ENCODE peak calls at places on chromosomes 7 and 10, in four cellular contexts. One of them, this sample, is unnamed.

GRCh38 chr10:760622-761021 is 71.2 kb upstream of the DIP2C start:
- DNase-seq in activated T-cell treated with anti-CD3 and anti-CD28 coated beads, Interleukin-2, amount 50 U/mL, for 4 hours: no peak
- DNase-seq in A549: no peak
- DNase-seq in HTR-8/SVneo: no peak
- DNase-seq in this sample: no peak

GRCh38 chr10:80452069-80452468 is 2.0 kb upstream of the TSPAN14 start:
- DNase-seq in activated T-cell treated with anti-CD3 and anti-CD28 coated beads, Interleukin-2, amount 50 U/mL, for 4 hours: no peak
- DNase-seq in A549: no peak
- DNase-seq in HTR-8/SVneo: no peak
- DNase-seq in this sample: no peak

GRCh38 chr10:77943086-77943901 is 16.7 kb upstream of the DLG5 start:
- DNase-seq in activated T-cell treated with anti-CD3 and anti-CD28 coated beads, Interleukin-2, amount 50 U/mL, for 4 hours: no peak
- DNase-seq in A549: peak; percentile 43
- DNase-seq in HTR-8/SVneo: peak; percentile 65
- DNase-seq in this sample: no peak

GRCh38 chr10:71766717-71767419 is 6.5 kb downstream of the VSIR start:
- DNase-seq in activated T-cell treated with anti-CD3 and anti-CD28 coated beads, Interleukin-2, amount 50 U/mL, for 4 hours: no peak
- DNase-seq in A549: peak; percentile 98
- DNase-seq in HTR-8/SVneo: peak; percentile 88
- DNase-seq in this sample: no peak

GRCh38 chr7:158779061-158779992 is 50.0 kb downstream of the ESYT2 start:
- DNase-seq in activated T-cell treated with anti-CD3 and anti-CD28 coated beads, Interleukin-2, amount 50 U/mL, for 4 hours: no peak
- DNase-seq in A549: no peak
- DNase-seq in HTR-8/SVneo: no peak
- DNase-seq in this sample: no peak

GRCh38 chr10:10830316-10831061 is 187.2 kb upstream of the CELF2 start:
- DNase-seq in activated T-cell treated with anti-CD3 and anti-CD28 coated beads, Interleukin-2, amount 50 U/mL, for 4 hours: no peak
- DNase-seq in A549: no peak
- DNase-seq in HTR-8/SVneo: peak; percentile 12
- DNase-seq in this sample: no peak

GRCh38 chr7:150502519-150502918 is 12.2 kb upstream of the GIMAP7 start:
- DNase-seq in activated T-cell treated with anti-CD3 and anti-CD28 coated beads, Interleukin-2, amount 50 U/mL, for 4 hours: no peak
- DNase-seq in A549: no peak
- DNase-seq in HTR-8/SVneo: no peak
- DNase-seq in this sample: no peak

GRCh38 chr7:102927303-102927933 is 14.6 kb downstream of the LRRC17 start:
- DNase-seq in activated T-cell treated with anti-CD3 and anti-CD28 coated beads, Interleukin-2, amount 50 U/mL, for 4 hours: no peak
- DNase-seq in A549: no peak
- DNase-seq in HTR-8/SVneo: peak; percentile 25
- DNase-seq in this sample: no peak

GRCh38 chr7:44990520-44991023 is 9.4 kb upstream of the CCM2 start:
- DNase-seq in activated T-cell treated with anti-CD3 and anti-CD28 coated beads, Interleukin-2, amount 50 U/mL, for 4 hours: no peak
- DNase-seq in A549: no peak
- DNase-seq in HTR-8/SVneo: no peak
- DNase-seq in this sample: no peak

GRCh38 chr7:87139514-87139913 is 12.7 kb upstream of the DMTF1 start:
- DNase-seq in activated T-cell treated with anti-CD3 and anti-CD28 coated beads, Interleukin-2, amount 50 U/mL, for 4 hours: no peak
- DNase-seq in A549: no peak
- DNase-seq in HTR-8/SVneo: no peak
- DNase-seq in this sample: no peak

GRCh38 chr7:155231941-155232340 is 65.7 kb upstream of the INSIG1 start:
- DNase-seq in activated T-cell treated with anti-CD3 and anti-CD28 coated beads, Interleukin-2, amount 50 U/mL, for 4 hours: no peak
- DNase-seq in A549: no peak
- DNase-seq in HTR-8/SVneo: no peak
- DNase-seq in this sample: no peak

GRCh38 chr7:128203710-128204214 is 37.3 kb upstream of the LEP start:
- DNase-seq in activated T-cell treated with anti-CD3 and anti-CD28 coated beads, Interleukin-2, amount 50 U/mL, for 4 hours: no peak
- DNase-seq in A549: no peak
- DNase-seq in HTR-8/SVneo: no peak
- DNase-seq in this sample: no peak

GRCh38 chr10:16856567-16856966 is 39.3 kb upstream of the RSU1 start:
- DNase-seq in activated T-cell treated with anti-CD3 and anti-CD28 coated beads, Interleukin-2, amount 50 U/mL, for 4 hours: no peak
- DNase-seq in A549: no peak
- DNase-seq in HTR-8/SVneo: no peak
- DNase-seq in this sample: no peak

GRCh38 chr7:23544913-23545354 is 13.2 kb upstream of the TRA2A start:
- DNase-seq in activated T-cell treated with anti-CD3 and anti-CD28 coated beads, Interleukin-2, amount 50 U/mL, for 4 hours: no peak
- DNase-seq in A549: peak; percentile 65
- DNase-seq in HTR-8/SVneo: no peak
- DNase-seq in this sample: no peak

GRCh38 chr10:123865880-123866279 is 25.7 kb downstream of the CPXM2 start:
- DNase-seq in activated T-cell treated with anti-CD3 and anti-CD28 coated beads, Interleukin-2, amount 50 U/mL, for 4 hours: no peak
- DNase-seq in A549: no peak
- DNase-seq in HTR-8/SVneo: no peak
- DNase-seq in this sample: no peak

GRCh38 chr10:19654576-19654975 is 161.7 kb upstream of the PLXDC2 start:
- DNase-seq in activated T-cell treated with anti-CD3 and anti-CD28 coated beads, Interleukin-2, amount 50 U/mL, for 4 hours: no peak
- DNase-seq in A549: no peak
- DNase-seq in HTR-8/SVneo: no peak
- DNase-seq in this sample: no peak

GRCh38 chr10:36172054-36172531 is 530.0 kb upstream of the FZD8 start:
- DNase-seq in activated T-cell treated with anti-CD3 and anti-CD28 coated beads, Interleukin-2, amount 50 U/mL, for 4 hours: no peak
- DNase-seq in A549: no peak
- DNase-seq in HTR-8/SVneo: peak; percentile 53
- DNase-seq in this sample: no peak

GRCh38 chr7:29116801-29117200 is 29.5 kb downstream of the CPVL start:
- DNase-seq in activated T-cell treated with anti-CD3 and anti-CD28 coated beads, Interleukin-2, amount 50 U/mL, for 4 hours: no peak
- DNase-seq in A549: no peak
- DNase-seq in HTR-8/SVneo: no peak
- DNase-seq in this sample: no peak

GRCh38 chr10:21125471-21126228 is 228.5 kb upstream of the NEBL start:
- DNase-seq in activated T-cell treated with anti-CD3 and anti-CD28 coated beads, Interleukin-2, amount 50 U/mL, for 4 hours: no peak
- DNase-seq in A549: no peak
- DNase-seq in HTR-8/SVneo: no peak
- DNase-seq in this sample: no peak

GRCh38 chr7:41706228-41706930 is 3.5 kb upstream of the INHBA start:
- DNase-seq in activated T-cell treated with anti-CD3 and anti-CD28 coated beads, Interleukin-2, amount 50 U/mL, for 4 hours: no peak
- DNase-seq in A549: no peak
- DNase-seq in HTR-8/SVneo: no peak
- DNase-seq in this sample: no peak

GRCh38 chr10:110501142-110501937 is 3.6 kb downstream of the DUSP5 start:
- DNase-seq in activated T-cell treated with anti-CD3 and anti-CD28 coated beads, Interleukin-2, amount 50 U/mL, for 4 hours: peak; percentile 55
- DNase-seq in A549: peak; percentile 93
- DNase-seq in HTR-8/SVneo: peak; percentile 74
- DNase-seq in this sample: peak; percentile 40

GRCh38 chr10:124180947-124181549 is 87.7 kb upstream of the CHST15 start:
- DNase-seq in activated T-cell treated with anti-CD3 and anti-CD28 coated beads, Interleukin-2, amount 50 U/mL, for 4 hours: no peak
- DNase-seq in A549: no peak
- DNase-seq in HTR-8/SVneo: no peak
- DNase-seq in this sample: no peak

GRCh38 chr7:75823198-75823910 is 9.7 kb upstream of the CCL24 start:
- DNase-seq in activated T-cell treated with anti-CD3 and anti-CD28 coated beads, Interleukin-2, amount 50 U/mL, for 4 hours: no peak
- DNase-seq in A549: no peak
- DNase-seq in HTR-8/SVneo: no peak
- DNase-seq in this sample: no peak

GRCh38 chr10:6047326-6047611 is 14.9 kb downstream of the IL2RA start:
- DNase-seq in activated T-cell treated with anti-CD3 and anti-CD28 coated beads, Interleukin-2, amount 50 U/mL, for 4 hours: no peak
- DNase-seq in A549: no peak
- DNase-seq in HTR-8/SVneo: no peak
- DNase-seq in this sample: no peak

GRCh38 chr7:153297141-153297540 is 537.6 kb downstream of the ACTR3B start:
- DNase-seq in activated T-cell treated with anti-CD3 and anti-CD28 coated beads, Interleukin-2, amount 50 U/mL, for 4 hours: no peak
- DNase-seq in A549: no peak
- DNase-seq in HTR-8/SVneo: no peak
- DNase-seq in this sample: no peak

GRCh38 chr10:99927719-99928280 is 81.9 kb downstream of the DNMBP start:
- DNase-seq in activated T-cell treated with anti-CD3 and anti-CD28 coated beads, Interleukin-2, amount 50 U/mL, for 4 hours: no peak
- DNase-seq in A549: peak; percentile 36
- DNase-seq in HTR-8/SVneo: no peak
- DNase-seq in this sample: no peak

GRCh38 chr10:35711615-35712411 is 69.7 kb upstream of the FZD8 start:
- DNase-seq in activated T-cell treated with anti-CD3 and anti-CD28 coated beads, Interleukin-2, amount 50 U/mL, for 4 hours: no peak
- DNase-seq in A549: no peak
- DNase-seq in HTR-8/SVneo: no peak
- DNase-seq in this sample: no peak

GRCh38 chr10:86851329-86852207 is 95.1 kb downstream of the BMPR1A start:
- DNase-seq in activated T-cell treated with anti-CD3 and anti-CD28 coated beads, Interleukin-2, amount 50 U/mL, for 4 hours: no peak
- DNase-seq in A549: no peak
- DNase-seq in HTR-8/SVneo: no peak
- DNase-seq in this sample: no peak

GRCh38 chr10:78691301-78692030 is 377.3 kb upstream of the ZMIZ1 start:
- DNase-seq in activated T-cell treated with anti-CD3 and anti-CD28 coated beads, Interleukin-2, amount 50 U/mL, for 4 hours: no peak
- DNase-seq in A549: no peak
- DNase-seq in HTR-8/SVneo: no peak
- DNase-seq in this sample: no peak

GRCh38 chr10:73819513-73820093 is 8.2 kb upstream of the NDST2 start:
- DNase-seq in activated T-cell treated with anti-CD3 and anti-CD28 coated beads, Interleukin-2, amount 50 U/mL, for 4 hours: no peak
- DNase-seq in A549: no peak
- DNase-seq in HTR-8/SVneo: no peak
- DNase-seq in this sample: no peak

GRCh38 chr10:71074176-71074755 is 138.1 kb upstream of the UNC5B start:
- DNase-seq in activated T-cell treated with anti-CD3 and anti-CD28 coated beads, Interleukin-2, amount 50 U/mL, for 4 hours: no peak
- DNase-seq in A549: no peak
- DNase-seq in HTR-8/SVneo: no peak
- DNase-seq in this sample: no peak

GRCh38 chr10:91103384-91104184 is 116.9 kb upstream of the PCGF5 start:
- DNase-seq in activated T-cell treated with anti-CD3 and anti-CD28 coated beads, Interleukin-2, amount 50 U/mL, for 4 hours: no peak
- DNase-seq in A549: no peak
- DNase-seq in HTR-8/SVneo: no peak
- DNase-seq in this sample: no peak

GRCh38 chr7:132347129-132347528 is 229.1 kb downstream of the PLXNA4 start:
- DNase-seq in activated T-cell treated with anti-CD3 and anti-CD28 coated beads, Interleukin-2, amount 50 U/mL, for 4 hours: no peak
- DNase-seq in A549: no peak
- DNase-seq in HTR-8/SVneo: no peak
- DNase-seq in this sample: no peak

GRCh38 chr7:79673421-79673820 is 220.0 kb upstream of the MAGI2 start:
- DNase-seq in activated T-cell treated with anti-CD3 and anti-CD28 coated beads, Interleukin-2, amount 50 U/mL, for 4 hours: no peak
- DNase-seq in A549: no peak
- DNase-seq in HTR-8/SVneo: no peak
- DNase-seq in this sample: no peak